ENCODE peak calls at places on chromosomes 3 and 15, in nine cellular contexts. One of them, this sample, is unnamed. For H3K4me1, the result is how much of the 10 kb centered on the place peaks cover.

GRCh38 chr3:171039674-171040073 is 13.2 kb upstream of the SLC2A2 start:
- DNase-seq in ovary: no peak
- DNase-seq in mucosa of descending colon: no peak
- DNase-seq in cardiac muscle cell: no peak
- DNase-seq in Caco-2: no peak
- DNase-seq in PC-3: no peak
- DNase-seq in stomach: no peak
- DNase-seq in IMR-90: no peak
- DNase-seq in OCI-LY7: no peak
- DNase-seq in this sample: no peak

GRCh38 chr15:33810806-33811205 is 157.5 kb upstream of the CHRM5 start:
- DNase-seq in ovary: no peak
- DNase-seq in mucosa of descending colon: no peak
- DNase-seq in cardiac muscle cell: no peak
- DNase-seq in Caco-2: no peak
- DNase-seq in PC-3: no peak
- DNase-seq in stomach: no peak
- DNase-seq in IMR-90: no peak
- DNase-seq in OCI-LY7: no peak
- DNase-seq in this sample: no peak

GRCh38 chr3:148084931-148085330 is 612.8 kb upstream of the AGTR1 start:
- DNase-seq in ovary: no peak
- DNase-seq in mucosa of descending colon: no peak
- DNase-seq in cardiac muscle cell: no peak
- DNase-seq in Caco-2: no peak
- DNase-seq in PC-3: no peak
- DNase-seq in stomach: no peak
- DNase-seq in IMR-90: no peak
- DNase-seq in OCI-LY7: no peak
- DNase-seq in this sample: no peak

GRCh38 chr3:167100200-167100599 is 279.9 kb downstream of the ZBBX start:
- DNase-seq in ovary: no peak
- DNase-seq in mucosa of descending colon: no peak
- DNase-seq in cardiac muscle cell: no peak
- DNase-seq in Caco-2: no peak
- DNase-seq in PC-3: no peak
- DNase-seq in stomach: no peak
- DNase-seq in IMR-90: no peak
- DNase-seq in OCI-LY7: no peak
- DNase-seq in this sample: no peak

GRCh38 chr3:23662079-23662617 is 143.6 kb upstream of the UBE2E1 start:
- DNase-seq in ovary: no peak
- DNase-seq in mucosa of descending colon: no peak
- DNase-seq in cardiac muscle cell: no peak
- DNase-seq in Caco-2: no peak
- DNase-seq in PC-3: no peak
- DNase-seq in stomach: no peak
- DNase-seq in IMR-90: peak
- DNase-seq in OCI-LY7: no peak
- DNase-seq in this sample: no peak

GRCh38 chr15:48859426-48859825 is 18.5 kb upstream of the EID1 start:
- DNase-seq in ovary: no peak
- DNase-seq in mucosa of descending colon: no peak
- DNase-seq in cardiac muscle cell: no peak
- DNase-seq in Caco-2: no peak
- DNase-seq in PC-3: peak
- DNase-seq in stomach: no peak
- DNase-seq in IMR-90: peak
- DNase-seq in OCI-LY7: no peak
- DNase-seq in this sample: no peak

GRCh38 chr3:101036213-101036618 is 43.0 kb upstream of the ABI3BP start:
- DNase-seq in ovary: no peak
- DNase-seq in mucosa of descending colon: no peak
- DNase-seq in cardiac muscle cell: no peak
- DNase-seq in Caco-2: peak
- DNase-seq in PC-3: peak
- DNase-seq in stomach: no peak
- DNase-seq in IMR-90: peak
- DNase-seq in OCI-LY7: no peak
- DNase-seq in this sample: peak

GRCh38 chr15:64859226-64859625 is 17.5 kb downstream of the PLEKHO2 start:
- DNase-seq in ovary: no peak
- DNase-seq in mucosa of descending colon: no peak
- DNase-seq in cardiac muscle cell: no peak
- DNase-seq in Caco-2: no peak
- DNase-seq in PC-3: no peak
- DNase-seq in stomach: no peak
- DNase-seq in IMR-90: no peak
- DNase-seq in OCI-LY7: no peak
- DNase-seq in this sample: no peak

DNA sequence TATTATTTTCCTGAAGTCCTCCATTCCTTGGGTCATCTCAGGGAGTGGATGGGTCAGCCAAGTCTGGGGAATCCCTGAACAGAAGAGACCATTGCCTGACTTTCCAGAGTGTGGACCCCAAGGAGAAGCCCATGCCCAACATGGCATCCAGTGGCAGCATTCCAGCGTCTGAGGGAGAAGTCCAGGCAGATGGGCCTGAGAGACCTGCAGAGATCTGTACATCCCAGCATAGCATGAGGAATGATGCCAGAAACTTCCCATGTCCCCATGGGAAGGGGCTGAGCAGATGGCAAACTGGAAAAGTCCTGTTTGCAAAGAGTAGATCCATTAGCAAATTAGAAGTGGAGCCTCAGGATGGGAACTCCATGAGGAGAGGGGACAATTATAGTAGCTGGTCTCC is 17.6 kb upstream of the COLQ start:
- DNase-seq in ovary: no peak
- DNase-seq in mucosa of descending colon: no peak
- DNase-seq in cardiac muscle cell: no peak
- DNase-seq in Caco-2: no peak
- DNase-seq in PC-3: no peak
- DNase-seq in stomach: no peak
- DNase-seq in IMR-90: no peak
- DNase-seq in OCI-LY7: no peak
- DNase-seq in this sample: no peak
- H3K4me1 ChIP-seq in ovary: under half
- H3K4me1 ChIP-seq in mucosa of descending colon: under half
- H3K4me1 ChIP-seq in cardiac muscle cell: under half
- H3K4me1 ChIP-seq in Caco-2: under half
- H3K4me1 ChIP-seq in PC-3: under half
- H3K4me1 ChIP-seq in stomach: under half
- H3K4me1 ChIP-seq in IMR-90: under half
- H3K4me1 ChIP-seq in OCI-LY7: under half
- H3K4me1 ChIP-seq in this sample: under half

GRCh38 chr3:27713435-27713880 is 8.7 kb downstream of the EOMES start:
- DNase-seq in ovary: peak
- DNase-seq in mucosa of descending colon: no peak
- DNase-seq in cardiac muscle cell: peak
- DNase-seq in Caco-2: no peak
- DNase-seq in PC-3: peak
- DNase-seq in stomach: no peak
- DNase-seq in IMR-90: no peak
- DNase-seq in OCI-LY7: no peak
- DNase-seq in this sample: no peak
- H3K4me3 ChIP-seq in ovary: peak
- H3K4me3 ChIP-seq in mucosa of descending colon: no peak
- H3K4me3 ChIP-seq in cardiac muscle cell: peak
- H3K4me3 ChIP-seq in Caco-2: peak
- H3K4me3 ChIP-seq in PC-3: peak
- H3K4me3 ChIP-seq in stomach: peak
- H3K4me3 ChIP-seq in IMR-90: peak
- H3K4me3 ChIP-seq in OCI-LY7: no peak
- H3K4me3 ChIP-seq in this sample: peak

DNA sequence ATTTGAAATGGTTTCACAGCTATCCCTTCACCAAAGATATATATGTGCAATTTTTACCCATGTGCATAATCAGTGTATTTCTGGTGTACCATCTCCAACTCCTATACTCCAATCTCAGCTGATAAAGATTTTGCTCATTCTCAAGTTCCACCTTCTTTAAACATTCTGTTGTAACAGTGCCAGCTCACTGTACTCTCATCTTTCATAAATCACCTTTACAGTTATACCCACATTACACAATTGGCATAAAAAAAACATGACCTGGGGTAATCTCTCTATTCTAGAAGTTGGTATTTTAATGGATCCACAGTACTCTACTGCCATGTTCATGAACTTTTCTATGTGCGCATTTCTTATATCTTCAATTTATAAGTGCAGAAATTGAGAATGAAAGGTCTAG is 339.9 kb upstream of the DPH6 start:
- DNase-seq in ovary: no peak
- DNase-seq in mucosa of descending colon: no peak
- DNase-seq in cardiac muscle cell: no peak
- DNase-seq in Caco-2: no peak
- DNase-seq in PC-3: peak
- DNase-seq in stomach: no peak
- DNase-seq in IMR-90: no peak
- DNase-seq in OCI-LY7: no peak
- DNase-seq in this sample: no peak
- TF ChIP-seq CTCF in ovary: no peak
- TF ChIP-seq CTCF in mucosa of descending colon: no peak
- TF ChIP-seq CTCF in cardiac muscle cell: no peak
- TF ChIP-seq CTCF in Caco-2: no peak
- TF ChIP-seq CTCF in PC-3: no peak
- TF ChIP-seq CTCF in stomach: no peak
- TF ChIP-seq CTCF in IMR-90: no peak
- TF ChIP-seq CTCF in OCI-LY7: no peak
- TF ChIP-seq CTCF in this sample: no peak

GRCh38 chr3:144051211-144051610 is 79.6 kb downstream of the DIPK2A start:
- DNase-seq in ovary: no peak
- DNase-seq in mucosa of descending colon: no peak
- DNase-seq in cardiac muscle cell: no peak
- DNase-seq in Caco-2: no peak
- DNase-seq in PC-3: no peak
- DNase-seq in stomach: no peak
- DNase-seq in IMR-90: no peak
- DNase-seq in OCI-LY7: no peak
- DNase-seq in this sample: no peak
- H3K4me1 ChIP-seq in ovary: under half
- H3K4me1 ChIP-seq in mucosa of descending colon: under half
- H3K4me1 ChIP-seq in cardiac muscle cell: under half
- H3K4me1 ChIP-seq in Caco-2: under half
- H3K4me1 ChIP-seq in PC-3: under half
- H3K4me1 ChIP-seq in stomach: under half
- H3K4me1 ChIP-seq in IMR-90: under half
- H3K4me1 ChIP-seq in OCI-LY7: under half
- H3K4me1 ChIP-seq in this sample: under half

GRCh38 chr3:181383201-181383600 is 328.5 kb upstream of the SOX2 start:
- DNase-seq in ovary: no peak
- DNase-seq in mucosa of descending colon: no peak
- DNase-seq in cardiac muscle cell: no peak
- DNase-seq in Caco-2: no peak
- DNase-seq in PC-3: no peak
- DNase-seq in stomach: no peak
- DNase-seq in IMR-90: no peak
- DNase-seq in OCI-LY7: no peak
- DNase-seq in this sample: no peak
- H3K4me3 ChIP-seq in ovary: no peak
- H3K4me3 ChIP-seq in mucosa of descending colon: no peak
- H3K4me3 ChIP-seq in cardiac muscle cell: no peak
- H3K4me3 ChIP-seq in Caco-2: no peak
- H3K4me3 ChIP-seq in PC-3: no peak
- H3K4me3 ChIP-seq in stomach: no peak
- H3K4me3 ChIP-seq in IMR-90: no peak
- H3K4me3 ChIP-seq in OCI-LY7: no peak
- H3K4me3 ChIP-seq in this sample: no peak

GRCh38 chr15:29942144-29942543 is 119.9 kb upstream of the TJP1 start:
- DNase-seq in ovary: no peak
- DNase-seq in mucosa of descending colon: no peak
- DNase-seq in cardiac muscle cell: peak
- DNase-seq in Caco-2: peak
- DNase-seq in PC-3: peak
- DNase-seq in stomach: no peak
- DNase-seq in IMR-90: no peak
- DNase-seq in OCI-LY7: no peak
- DNase-seq in this sample: no peak
- TF ChIP-seq CTCF in ovary: no peak
- TF ChIP-seq CTCF in mucosa of descending colon: no peak
- TF ChIP-seq CTCF in cardiac muscle cell: peak
- TF ChIP-seq CTCF in Caco-2: peak
- TF ChIP-seq CTCF in PC-3: peak
- TF ChIP-seq CTCF in stomach: no peak
- TF ChIP-seq CTCF in IMR-90: peak
- TF ChIP-seq CTCF in OCI-LY7: peak
- TF ChIP-seq CTCF in this sample: no peak

GRCh38 chr15:81000626-81001179 is at the start of gene TLNRD1:
- DNase-seq in ovary: peak
- DNase-seq in mucosa of descending colon: peak
- DNase-seq in cardiac muscle cell: peak
- DNase-seq in Caco-2: peak
- DNase-seq in PC-3: peak
- DNase-seq in stomach: peak
- DNase-seq in IMR-90: peak
- DNase-seq in OCI-LY7: peak
- DNase-seq in this sample: peak

GRCh38 chr15:80998252-80998651 is 2.5 kb upstream of the TLNRD1 start:
- DNase-seq in ovary: no peak
- DNase-seq in mucosa of descending colon: no peak
- DNase-seq in cardiac muscle cell: no peak
- DNase-seq in Caco-2: no peak
- DNase-seq in PC-3: no peak
- DNase-seq in stomach: no peak
- DNase-seq in IMR-90: no peak
- DNase-seq in OCI-LY7: no peak
- DNase-seq in this sample: no peak

GRCh38 chr15:81001180-81002003 is 669 bp downstream of the TLNRD1 start:
- DNase-seq in ovary: peak
- DNase-seq in mucosa of descending colon: peak
- DNase-seq in cardiac muscle cell: peak
- DNase-seq in Caco-2: peak
- DNase-seq in PC-3: peak
- DNase-seq in stomach: peak
- DNase-seq in IMR-90: peak
- DNase-seq in OCI-LY7: peak
- DNase-seq in this sample: peak

GRCh38 chr15:81000144-81000625 is 538 bp upstream of the TLNRD1 start:
- DNase-seq in ovary: no peak
- DNase-seq in mucosa of descending colon: no peak
- DNase-seq in cardiac muscle cell: no peak
- DNase-seq in Caco-2: no peak
- DNase-seq in PC-3: peak
- DNase-seq in stomach: no peak
- DNase-seq in IMR-90: no peak
- DNase-seq in OCI-LY7: peak
- DNase-seq in this sample: no peak

DNA sequence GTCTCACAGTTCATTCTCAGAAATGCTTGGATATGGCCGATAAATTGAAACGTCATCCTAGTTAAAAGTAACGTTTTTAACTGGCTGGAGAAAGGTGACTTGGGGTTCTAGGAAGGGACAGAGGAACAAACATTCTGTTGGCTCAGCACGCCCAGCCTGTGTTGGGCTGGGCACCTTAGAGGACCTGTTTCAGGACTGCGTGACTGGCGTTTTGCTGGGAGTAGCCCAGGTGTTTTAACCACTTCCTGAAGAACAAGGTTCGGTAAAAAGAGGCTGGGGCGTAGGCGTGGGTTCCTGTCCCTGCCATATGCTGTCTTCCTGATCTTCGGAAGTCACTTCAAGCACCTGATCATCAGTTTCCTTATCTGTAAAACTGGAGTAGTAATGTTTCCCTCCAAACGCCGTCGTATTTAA is 1.1 kb upstream of the TLNRD1 start:
- DNase-seq in ovary: no peak
- DNase-seq in mucosa of descending colon: peak
- DNase-seq in cardiac muscle cell: no peak
- DNase-seq in Caco-2: no peak
- DNase-seq in PC-3: peak
- DNase-seq in stomach: peak
- DNase-seq in IMR-90: no peak
- DNase-seq in OCI-LY7: peak
- DNase-seq in this sample: peak
- H3K4me1 ChIP-seq in ovary: under half
- H3K4me1 ChIP-seq in mucosa of descending colon: under half
- H3K4me1 ChIP-seq in cardiac muscle cell: under half
- H3K4me1 ChIP-seq in Caco-2: under half
- H3K4me1 ChIP-seq in PC-3: under half
- H3K4me1 ChIP-seq in stomach: under half
- H3K4me1 ChIP-seq in IMR-90: under half
- H3K4me1 ChIP-seq in OCI-LY7: under half
- H3K4me1 ChIP-seq in this sample: under half

This sample was measured in pancreas.